ENCODE peak calls at places on chromosomes 7 and 10, in six cellular contexts. One of them, this sample, is unnamed.

GRCh38 chr7:25615603-25616002 is 387.3 kb upstream of the NPVF start:
- DNase-seq in astrocyte: no peak
- DNase-seq in OCI-LY7: no peak
- DNase-seq in trophoblast cell: no peak
- DNase-seq in IMR-90: no peak
- DNase-seq in A549: no peak
- DNase-seq in this sample: no peak

GRCh38 chr10:93468532-93469213 is 13.5 kb downstream of the MYOF start:
- DNase-seq in A549: peak; percentile 91
- DNase-seq in trophoblast cell: peak; percentile 92
- DNase-seq in OCI-LY7: no peak
- DNase-seq in astrocyte: peak; percentile 94
- DNase-seq in IMR-90: peak; percentile 94
- DNase-seq in this sample: no peak

GRCh38 chr7:81233208-81233940 is 314.5 kb upstream of the SEMA3C start:
- DNase-seq in A549: no peak
- DNase-seq in trophoblast cell: no peak
- DNase-seq in astrocyte: no peak
- DNase-seq in OCI-LY7: no peak
- DNase-seq in IMR-90: no peak
- DNase-seq in this sample: no peak

GRCh38 chr7:74379938-74380337 is 73.8 kb upstream of the GTF2IRD1 start:
- DNase-seq in A549: no peak
- DNase-seq in OCI-LY7: no peak
- DNase-seq in IMR-90: no peak
- DNase-seq in astrocyte: no peak
- DNase-seq in trophoblast cell: no peak
- DNase-seq in this sample: no peak

GRCh38 chr10:113293167-113293566 is 259.7 kb upstream of the HABP2 start:
- DNase-seq in OCI-LY7: no peak
- DNase-seq in IMR-90: no peak
- DNase-seq in trophoblast cell: no peak
- DNase-seq in astrocyte: no peak
- DNase-seq in A549: no peak
- DNase-seq in this sample: no peak

GRCh38 chr7:10889266-10889898 is 84.3 kb upstream of the PHF14 start:
- DNase-seq in A549: peak; percentile 70
- DNase-seq in OCI-LY7: peak; percentile 69
- DNase-seq in trophoblast cell: peak; percentile 67
- DNase-seq in astrocyte: peak; percentile 54
- DNase-seq in IMR-90: peak; percentile 51
- DNase-seq in this sample: peak; percentile 92

GRCh38 chr10:51651063-51651462 is 48.3 kb downstream of the CSTF2T start:
- DNase-seq in OCI-LY7: no peak
- DNase-seq in trophoblast cell: peak; percentile 55
- DNase-seq in IMR-90: peak; percentile 80
- DNase-seq in astrocyte: no peak
- DNase-seq in A549: no peak
- DNase-seq in this sample: no peak

GRCh38 chr10:47062801-47063200 is 151.6 kb downstream of the PTPN20 start:
- DNase-seq in OCI-LY7: no peak
- DNase-seq in A549: no peak
- DNase-seq in trophoblast cell: peak; percentile 32
- DNase-seq in IMR-90: peak; percentile 56
- DNase-seq in astrocyte: no peak
- DNase-seq in this sample: no peak

GRCh38 chr7:1853619-1854520 is 183.8 kb downstream of the ELFN1 start:
- DNase-seq in A549: no peak
- DNase-seq in astrocyte: no peak
- DNase-seq in OCI-LY7: no peak
- DNase-seq in trophoblast cell: no peak
- DNase-seq in IMR-90: no peak
- DNase-seq in this sample: no peak

GRCh38 chr10:3043512-3044368 is 23.6 kb upstream of the PFKP start:
- DNase-seq in OCI-LY7: peak; percentile 57
- DNase-seq in trophoblast cell: peak; percentile 68
- DNase-seq in IMR-90: peak; percentile 80
- DNase-seq in A549: peak; percentile 89
- DNase-seq in astrocyte: peak; percentile 58
- DNase-seq in this sample: peak; percentile 93

GRCh38 chr7:134031835-134032617 is 95.1 kb upstream of the LRGUK start:
- DNase-seq in OCI-LY7: no peak
- DNase-seq in A549: no peak
- DNase-seq in trophoblast cell: no peak
- DNase-seq in astrocyte: no peak
- DNase-seq in IMR-90: peak; percentile 4
- DNase-seq in this sample: no peak

GRCh38 chr10:61835069-61835908 is 66.2 kb upstream of the ARID5B start:
- DNase-seq in astrocyte: peak; percentile 82
- DNase-seq in IMR-90: peak; percentile 78
- DNase-seq in trophoblast cell: peak; percentile 88
- DNase-seq in A549: peak; percentile 73
- DNase-seq in OCI-LY7: peak; percentile 44
- DNase-seq in this sample: peak; percentile 68

GRCh38 chr10:125624800-125625199 is 58.2 kb downstream of the TEX36 start:
- DNase-seq in OCI-LY7: no peak
- DNase-seq in astrocyte: no peak
- DNase-seq in trophoblast cell: no peak
- DNase-seq in IMR-90: no peak
- DNase-seq in A549: no peak
- DNase-seq in this sample: peak; percentile 21

GRCh38 chr7:2260820-2261219 is 18.8 kb downstream of the NUDT1 start:
- DNase-seq in OCI-LY7: no peak
- DNase-seq in A549: peak; percentile 52
- DNase-seq in IMR-90: peak; percentile 25
- DNase-seq in astrocyte: no peak
- DNase-seq in trophoblast cell: no peak
- DNase-seq in this sample: no peak

GRCh38 chr10:71985542-71986250 is 21.5 kb downstream of the CHST3 start:
- DNase-seq in A549: no peak
- DNase-seq in trophoblast cell: peak; percentile 29
- DNase-seq in OCI-LY7: no peak
- DNase-seq in astrocyte: peak; percentile 70
- DNase-seq in IMR-90: peak; percentile 69
- DNase-seq in this sample: no peak

GRCh38 chr7:91201731-91202130 is 62.5 kb upstream of the FZD1 start:
- DNase-seq in astrocyte: no peak
- DNase-seq in trophoblast cell: no peak
- DNase-seq in A549: no peak
- DNase-seq in OCI-LY7: no peak
- DNase-seq in IMR-90: no peak
- DNase-seq in this sample: peak; percentile 50

GRCh38 chr10:34396669-34397068 is 418.4 kb downstream of the PARD3 start:
- DNase-seq in astrocyte: no peak
- DNase-seq in trophoblast cell: peak; percentile 27
- DNase-seq in A549: no peak
- DNase-seq in OCI-LY7: no peak
- DNase-seq in IMR-90: no peak
- DNase-seq in this sample: no peak

GRCh38 chr10:33566426-33566825 is 232.0 kb upstream of the NRP1 start:
- DNase-seq in A549: no peak
- DNase-seq in OCI-LY7: no peak
- DNase-seq in IMR-90: no peak
- DNase-seq in astrocyte: no peak
- DNase-seq in trophoblast cell: no peak
- DNase-seq in this sample: no peak

GRCh38 chr10:70651661-70652060 is 20.6 kb upstream of the ADAMTS14 start:
- DNase-seq in astrocyte: no peak
- DNase-seq in OCI-LY7: peak; percentile 92
- DNase-seq in IMR-90: no peak
- DNase-seq in A549: peak; percentile 40
- DNase-seq in trophoblast cell: no peak
- DNase-seq in this sample: peak; percentile 49

GRCh38 chr7:85890244-85890811 is 703.5 kb upstream of the SEMA3D start:
- DNase-seq in IMR-90: peak; percentile 21
- DNase-seq in astrocyte: peak; percentile 9
- DNase-seq in trophoblast cell: peak; percentile 55
- DNase-seq in A549: peak; percentile 34
- DNase-seq in OCI-LY7: peak; percentile 66
- DNase-seq in this sample: peak; percentile 71

GRCh38 chr10:73253226-73253557 is 748 bp upstream of the MRPS16 start:
- DNase-seq in OCI-LY7: peak; percentile 63
- DNase-seq in astrocyte: no peak
- DNase-seq in IMR-90: no peak
- DNase-seq in A549: peak; percentile 42
- DNase-seq in trophoblast cell: peak; percentile 28
- DNase-seq in this sample: peak; percentile 50

GRCh38 chr10:97667462-97667861 is 19.6 kb downstream of the AVPI1 start:
- DNase-seq in A549: no peak
- DNase-seq in IMR-90: no peak
- DNase-seq in astrocyte: no peak
- DNase-seq in OCI-LY7: no peak
- DNase-seq in trophoblast cell: no peak
- DNase-seq in this sample: no peak

GRCh38 chr10:94397549-94398370 is 4.6 kb upstream of the TBC1D12 start:
- DNase-seq in A549: peak; percentile 9
- DNase-seq in OCI-LY7: no peak
- DNase-seq in IMR-90: peak; percentile 35
- DNase-seq in astrocyte: peak; percentile 65
- DNase-seq in trophoblast cell: peak; percentile 82
- DNase-seq in this sample: no peak

GRCh38 chr7:157271315-157271990 is 65.4 kb upstream of the DNAJB6 start:
- DNase-seq in astrocyte: peak; percentile 70
- DNase-seq in A549: no peak
- DNase-seq in trophoblast cell: peak; percentile 89
- DNase-seq in IMR-90: peak; percentile 31
- DNase-seq in OCI-LY7: no peak
- DNase-seq in this sample: no peak

GRCh38 chr10:76282122-76283030 is 851.0 kb downstream of the LRMDA start:
- DNase-seq in trophoblast cell: no peak
- DNase-seq in astrocyte: peak; percentile 77
- DNase-seq in IMR-90: peak; percentile 69
- DNase-seq in A549: peak; percentile 5
- DNase-seq in OCI-LY7: no peak
- DNase-seq in this sample: no peak

GRCh38 chr10:124283215-124284046 is 135.3 kb downstream of the OAT start:
- DNase-seq in OCI-LY7: no peak
- DNase-seq in astrocyte: no peak
- DNase-seq in IMR-90: no peak
- DNase-seq in A549: no peak
- DNase-seq in trophoblast cell: no peak
- DNase-seq in this sample: no peak

GRCh38 chr7:158819571-158820203 is 9.6 kb downstream of the ESYT2 start:
- DNase-seq in trophoblast cell: peak; percentile 27
- DNase-seq in A549: no peak
- DNase-seq in OCI-LY7: no peak
- DNase-seq in astrocyte: no peak
- DNase-seq in IMR-90: no peak
- DNase-seq in this sample: peak; percentile 38

GRCh38 chr10:90887555-90887954 is 15.8 kb downstream of the RPP30 start:
- DNase-seq in A549: peak; percentile 24
- DNase-seq in astrocyte: no peak
- DNase-seq in OCI-LY7: no peak
- DNase-seq in IMR-90: no peak
- DNase-seq in trophoblast cell: no peak
- DNase-seq in this sample: no peak

GRCh38 chr10:10833955-10834354 is 183.7 kb upstream of the CELF2 start:
- DNase-seq in IMR-90: no peak
- DNase-seq in OCI-LY7: no peak
- DNase-seq in A549: no peak
- DNase-seq in astrocyte: no peak
- DNase-seq in trophoblast cell: no peak
- DNase-seq in this sample: no peak
- H3K4me2 ChIP-seq in IMR-90: no peak overlapping the region
- H3K4me2 ChIP-seq in OCI-LY7: no peak overlapping the region
- H3K4me2 ChIP-seq in A549: no peak overlapping the region
- H3K4me2 ChIP-seq in astrocyte: no peak overlapping the region
- H3K4me2 ChIP-seq in trophoblast cell: no peak overlapping the region
- H3K4me2 ChIP-seq in this sample: no peak overlapping the region

DNA sequence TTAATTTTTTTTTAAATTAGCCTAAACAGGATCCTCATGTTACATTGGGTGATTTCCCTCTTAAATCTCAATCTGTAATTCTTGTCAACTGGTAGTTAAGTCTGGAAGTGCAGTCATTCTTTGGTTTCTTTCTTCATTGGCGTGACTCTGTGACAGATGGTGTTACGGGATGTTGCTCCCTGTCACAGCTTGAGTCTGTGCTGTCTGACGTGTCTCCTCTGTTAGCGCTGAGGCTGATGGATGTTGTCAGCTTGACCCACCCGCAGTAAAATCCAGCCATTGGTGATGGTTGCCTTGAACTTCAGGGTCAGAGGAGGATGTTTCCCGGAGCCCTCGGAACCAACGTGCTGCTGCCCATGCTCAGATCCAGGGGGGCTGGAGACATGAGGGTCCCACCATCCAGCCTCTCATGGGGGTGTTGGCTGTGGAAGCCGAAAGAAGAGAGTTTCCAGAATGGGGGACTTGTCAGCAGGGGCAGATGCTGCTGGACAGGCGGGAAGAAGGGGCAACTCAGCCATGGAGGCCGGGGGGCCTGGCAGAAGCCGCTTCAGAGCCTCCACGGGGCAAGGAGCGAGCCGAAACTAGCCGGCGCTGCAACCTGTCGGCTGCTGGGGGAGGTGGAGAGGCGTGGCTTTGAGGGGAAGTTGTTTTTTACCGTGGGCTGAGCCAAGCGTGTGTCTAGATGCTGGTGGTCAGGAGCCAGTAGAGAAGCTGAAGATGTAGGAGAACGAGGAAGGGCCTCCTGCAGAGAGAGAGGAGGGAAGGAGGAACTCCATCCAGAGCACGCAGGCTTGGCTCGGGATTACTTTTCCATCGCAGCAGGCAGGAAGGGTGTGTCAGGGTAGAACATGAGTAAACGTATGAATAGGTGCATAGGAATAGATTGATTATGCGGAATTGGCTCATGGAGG is 3.5 kb downstream of the SUN1 start:
- DNase-seq in A549: no peak
- DNase-seq in OCI-LY7: no peak
- DNase-seq in trophoblast cell: no peak
- DNase-seq in astrocyte: no peak
- DNase-seq in IMR-90: no peak
- DNase-seq in this sample: peak; percentile 53
- H3K4me2 ChIP-seq in A549: no peak overlapping the region
- H3K4me2 ChIP-seq in OCI-LY7: no peak overlapping the region
- H3K4me2 ChIP-seq in trophoblast cell: no peak overlapping the region
- H3K4me2 ChIP-seq in astrocyte: peak overlapping the region; percentile 23
- H3K4me2 ChIP-seq in IMR-90: no peak overlapping the region
- H3K4me2 ChIP-seq in this sample: peak overlapping the region; percentile 43

DNA sequence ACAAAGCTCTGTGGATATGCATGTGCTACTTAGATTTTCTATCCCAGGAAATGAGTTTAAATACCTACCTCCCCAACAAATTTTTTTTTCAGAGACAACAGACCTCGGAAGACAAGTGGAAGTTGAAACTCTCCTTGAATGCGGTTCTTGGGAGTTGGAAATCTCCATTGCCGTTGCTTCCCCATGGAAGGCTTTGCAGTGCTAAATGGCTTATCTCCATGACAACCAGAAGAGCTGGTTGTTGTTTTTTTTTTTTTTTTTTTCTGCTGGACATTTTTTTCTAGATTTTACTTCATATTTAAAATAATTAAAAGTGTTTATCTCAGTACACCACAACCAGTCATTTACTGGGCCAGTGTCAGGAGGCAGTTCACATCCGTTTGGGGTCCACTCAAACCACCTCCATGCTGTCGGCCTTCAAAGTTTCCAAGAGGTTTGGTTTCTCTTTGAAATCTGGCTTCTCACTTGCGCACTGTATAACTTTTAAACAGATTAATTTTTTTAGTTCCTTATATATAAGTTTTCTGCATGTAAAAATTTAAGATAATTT is 348.5 kb upstream of the PRKCQ start:
- DNase-seq in A549: no peak
- DNase-seq in IMR-90: no peak
- DNase-seq in astrocyte: no peak
- DNase-seq in OCI-LY7: no peak
- DNase-seq in trophoblast cell: no peak
- DNase-seq in this sample: no peak
- H3K4me2 ChIP-seq in A549: no peak overlapping the region
- H3K4me2 ChIP-seq in IMR-90: peak overlapping the region; percentile 68
- H3K4me2 ChIP-seq in astrocyte: peak overlapping the region; percentile 70
- H3K4me2 ChIP-seq in OCI-LY7: peak overlapping the region; percentile 81
- H3K4me2 ChIP-seq in trophoblast cell: no peak overlapping the region
- H3K4me2 ChIP-seq in this sample: no peak overlapping the region

GRCh38 chr10:102302611-102303010 is 57.3 kb downstream of the GBF1 start:
- DNase-seq in IMR-90: no peak
- DNase-seq in A549: no peak
- DNase-seq in OCI-LY7: no peak
- DNase-seq in trophoblast cell: peak; percentile 74
- DNase-seq in astrocyte: no peak
- DNase-seq in this sample: no peak
- H3K4me2 ChIP-seq in IMR-90: no peak overlapping the region
- H3K4me2 ChIP-seq in A549: no peak overlapping the region
- H3K4me2 ChIP-seq in OCI-LY7: no peak overlapping the region
- H3K4me2 ChIP-seq in trophoblast cell: no peak overlapping the region
- H3K4me2 ChIP-seq in astrocyte: no peak overlapping the region
- H3K4me2 ChIP-seq in this sample: no peak overlapping the region